ENCODE peak calls at places on chromosomes 1 and 21, in seven cellular contexts. F, Y, C, I, G, A and T are unnamed samples.

GRCh38 chr21:17981060-17981459 is 161.9 kb upstream of the C21orf91 start:
- DNase-seq in F (no peak), Y (no peak), C (no peak), I (no peak), G (no peak), A (no peak), T (no peak)

GRCh38 chr1:93771843-93772242 is 90.2 kb upstream of the BCAR3 start:
- DNase-seq in F (no peak), Y (no peak), C (no peak), I (no peak), G (no peak), A (no peak), T (no peak)

GRCh38 chr1:218460367-218460766 is 115.2 kb downstream of the TGFB2 start:
- DNase-seq in F (no peak), Y (no peak), C (peak; percentile 31), I (peak; percentile 66), G (no peak), A (no peak), T (peak; percentile 81)

GRCh38 chr1:152870831-152871730 is 7.0 kb upstream of the SMCP start:
- DNase-seq in F (peak; percentile 14), Y (no peak), C (no peak), I (peak; percentile 45), G (no peak), A (no peak), T (no peak)

GRCh38 chr21:43810505-43811261 is 21.3 kb downstream of the RRP1 start:
- DNase-seq in F (peak; percentile 96), Y (peak; percentile 96), C (peak; percentile 84), I (peak; percentile 66), G (peak; percentile 88), A (peak; percentile 94), T (peak; percentile 60)

GRCh38 chr1:24830680-24831272 is 85.5 kb downstream of the CLIC4 start:
- DNase-seq in F (no peak), Y (no peak), C (no peak), I (peak; percentile 68), G (no peak), A (no peak), T (no peak)

GRCh38 chr1:29256979-29257804 is 20.9 kb downstream of the PTPRU start:
- DNase-seq in F (peak; percentile 61), Y (peak; percentile 20), C (peak; percentile 50), I (peak; percentile 33), G (peak; percentile 45), A (no peak), T (no peak)

GRCh38 chr1:236311040-236311439 is 29.3 kb upstream of the ERO1B start:
- DNase-seq in F (no peak), Y (no peak), C (no peak), I (peak; percentile 19), G (no peak), A (no peak), T (no peak)

GRCh38 chr1:162689745-162690671 is 57.7 kb downstream of the DDR2 start:
- DNase-seq in F (no peak), Y (no peak), C (no peak), I (no peak), G (no peak), A (no peak), T (no peak)

GRCh38 chr1:206517784-206518183 is 10.5 kb downstream of the RASSF5 start:
- DNase-seq in F (no peak), Y (peak; percentile 12), C (no peak), I (no peak), G (no peak), A (no peak), T (no peak)

GRCh38 chr21:38770660-38771059 is 35.1 kb upstream of the ETS2 start:
- DNase-seq in F (no peak), Y (no peak), C (no peak), I (no peak), G (no peak), A (no peak), T (no peak)

GRCh38 chr1:86419277-86419903 is 4.6 kb upstream of the CLCA2 start:
- DNase-seq in F (no peak), Y (no peak), C (no peak), I (peak; percentile 2), G (no peak), A (no peak), T (no peak)

GRCh38 chr1:7108251-7108650 is 323.0 kb downstream of the CAMTA1 start:
- DNase-seq in F (no peak), Y (no peak), C (no peak), I (no peak), G (no peak), A (no peak), T (no peak)

GRCh38 chr1:178273707-178274410 is 180.0 kb downstream of the RASAL2 start:
- DNase-seq in F (no peak), Y (no peak), C (no peak), I (no peak), G (no peak), A (no peak), T (no peak)

GRCh38 chr1:21896026-21896425 is 41.1 kb downstream of the HSPG2 start:
- DNase-seq in F (no peak), Y (no peak), C (no peak), I (no peak), G (no peak), A (no peak), T (no peak)

GRCh38 chr1:61968869-61969268 is 225.8 kb upstream of the L1TD1 start:
- DNase-seq in F (no peak), Y (no peak), C (no peak), I (no peak), G (no peak), A (no peak), T (no peak)

GRCh38 chr1:24134376-24134775 is 8.6 kb downstream of the IL22RA1 start:
- DNase-seq in F (no peak), Y (no peak), C (no peak), I (no peak), G (no peak), A (no peak), T (no peak)

GRCh38 chr1:94872771-94873495 is 52.8 kb downstream of the SLC44A3 start:
- DNase-seq in F (no peak), Y (no peak), C (no peak), I (no peak), G (no peak), A (no peak), T (no peak)

GRCh38 chr1:229803601-229804217 is 177.7 kb downstream of the URB2 start:
- DNase-seq in F (no peak), Y (no peak), C (no peak), I (no peak), G (peak; percentile 18), A (no peak), T (no peak)

GRCh38 chr1:232307299-232307698 is 322.6 kb downstream of the SIPA1L2 start:
- DNase-seq in F (no peak), Y (no peak), C (no peak), I (no peak), G (no peak), A (no peak), T (no peak)

GRCh38 chr1:10791117-10791951 is 5.1 kb downstream of the CASZ1 start:
- DNase-seq in F (no peak), Y (no peak), C (no peak), I (no peak), G (no peak), A (no peak), T (no peak)

GRCh38 chr1:113949007-113949406 is 19.9 kb downstream of the HIPK1 start:
- DNase-seq in F (no peak), Y (no peak), C (no peak), I (no peak), G (peak; percentile 33), A (no peak), T (no peak)

GRCh38 chr1:154193821-154194220 is 1.9 kb upstream of the TPM3 start:
- DNase-seq in F (no peak), Y (no peak), C (no peak), I (peak; percentile 27), G (peak; percentile 89), A (peak; percentile 46), T (peak; percentile 91)

GRCh38 chr1:201721131-201722049 is 107.6 kb upstream of the IPO9 start:
- DNase-seq in F (no peak), Y (peak; percentile 46), C (no peak), I (no peak), G (no peak), A (no peak), T (no peak)

GRCh38 chr1:201720522-201720844 is 108.5 kb upstream of the IPO9 start:
- DNase-seq in F (no peak), Y (no peak), C (no peak), I (no peak), G (no peak), A (no peak), T (no peak)

GRCh38 chr1:201718346-201719202 is 110.4 kb upstream of the IPO9 start:
- DNase-seq in F (no peak), Y (peak; percentile 71), C (peak; percentile 35), I (peak; percentile 46), G (no peak), A (no peak), T (no peak)

GRCh38 chr1:201717286-201717685 is 111.7 kb upstream of the IPO9 start:
- DNase-seq in F (no peak), Y (peak; percentile 21), C (no peak), I (no peak), G (no peak), A (no peak), T (no peak)

GRCh38 chr1:201719812-201720521 is 109.0 kb upstream of the IPO9 start:
- DNase-seq in F (no peak), Y (peak; percentile 60), C (peak; percentile 75), I (no peak), G (no peak), A (no peak), T (peak; percentile 51)
- TF ChIP-seq POLR2A in F (no peak), Y (no peak), C (peak; percentile 49), I (no peak), G (no peak), A (no peak), T (no peak)

DNA sequence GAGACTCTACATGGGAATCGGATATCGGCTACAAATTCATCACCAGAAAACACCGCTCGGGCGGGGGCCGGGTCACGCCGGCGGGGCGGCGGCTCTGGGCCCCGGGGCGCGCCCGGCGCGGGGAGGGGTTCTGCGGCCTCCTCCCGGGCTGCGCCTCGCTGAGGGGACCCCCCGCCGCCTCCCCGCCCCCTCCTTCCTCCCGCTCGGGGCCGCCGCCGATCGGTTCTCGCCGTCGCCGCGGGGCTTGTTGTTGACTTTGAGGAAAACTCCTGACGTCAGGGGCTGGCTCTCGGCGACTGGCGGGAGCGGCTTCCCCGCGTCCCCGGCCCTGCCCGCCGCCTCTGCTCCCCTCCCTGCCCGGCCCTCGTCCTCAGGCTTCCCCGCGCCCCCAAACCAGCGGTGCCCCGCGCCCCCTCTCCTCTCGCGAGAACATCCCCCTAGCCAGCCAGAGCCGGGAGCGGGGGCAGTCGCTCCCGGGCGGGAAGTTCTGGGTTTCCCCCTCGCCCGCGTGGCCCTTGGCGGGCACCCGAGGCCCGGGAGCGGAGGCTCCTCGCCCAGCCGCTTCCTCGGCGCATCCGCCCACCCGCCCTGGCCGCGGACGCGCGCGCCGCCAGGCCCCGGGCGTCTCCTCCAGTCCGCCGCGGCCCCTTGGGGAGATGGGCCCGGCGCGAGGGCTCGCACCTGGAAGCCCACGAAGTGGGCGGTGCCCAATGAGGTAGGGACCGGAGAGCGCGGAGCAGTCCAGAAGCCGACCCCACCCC is 505 bp upstream of the AKT3 start:
- DNase-seq in F (peak; percentile 61), Y (no peak), C (peak; percentile 90), I (peak; percentile 91), G (peak; percentile 71), A (peak; percentile 61), T (peak; percentile 77)
- TF ChIP-seq POLR2A in F (no peak), Y (peak; percentile 26), C (peak; percentile 28), I (peak; percentile 18), G (peak; percentile 39), A (no peak), T (no peak)

GRCh38 chr1:32299327-32299726 is 7.4 kb downstream of the HDAC1 start:
- DNase-seq in F (no peak), Y (no peak), C (no peak), I (no peak), G (no peak), A (no peak), T (no peak)
- TF ChIP-seq POLR2A in F (no peak), Y (no peak), C (no peak), I (no peak), G (no peak), A (no peak), T (no peak)

GRCh38 chr1:999797-1000356 is at the start of gene HES4:
- DNase-seq in F (peak; percentile 81), Y (peak; percentile 87), C (peak; percentile 80), I (peak; percentile 92), G (peak; percentile 83), A (peak; percentile 93), T (peak; percentile 83)
- TF ChIP-seq POLR2A in F (peak; percentile 94), Y (no peak), C (peak; percentile 58), I (peak; percentile 86), G (peak; percentile 83), A (no peak), T (no peak)